ENCODE peak calls at places on chromosomes 2 and 18, in five cellular contexts. I is neuronal stem cell; U is bronchial epithelial cell; T is naive thymus-derived CD4-positive, alpha-beta T cell; Z is tibial artery. M is an unnamed sample. For H3K36me3, the result is how much of the 10 kb centered on the place peaks cover.

GRCh38 chr2:231677632-231678104 is 30.7 kb upstream of the PTMA start:
- DNase-seq in I (peak), U (peak), T (peak), Z (peak), M (peak)

GRCh38 chr2:124283090-124283489 is 258.0 kb downstream of the CNTNAP5 start:
- DNase-seq in I (no peak), U (peak), T (no peak), Z (no peak), M (peak)

GRCh38 chr2:67952066-67952465 is 110.7 kb downstream of the C1D start:
- DNase-seq in I (no peak), U (peak), T (no peak), Z (no peak), M (no peak)

GRCh38 chr18:61855992-61856378 is 36.8 kb downstream of the RNF152 start:
- DNase-seq in I (no peak), U (no peak), T (no peak), Z (no peak), M (no peak)

GRCh38 chr2:239006886-239007285 is 159.0 kb downstream of the TWIST2 start:
- DNase-seq in I (no peak), U (peak), T (no peak), Z (no peak), M (no peak)

GRCh38 chr2:222561817-222562424 is 94.0 kb downstream of the FARSB start:
- DNase-seq in I (peak), U (peak), T (no peak), Z (no peak), M (peak)

GRCh38 chr2:69830045-69830905 is 815 bp downstream of the GMCL1 start:
- DNase-seq in I (no peak), U (peak), T (peak), Z (peak), M (peak)

GRCh38 chr18:56162871-56163270 is 475.5 kb downstream of the TXNL1 start:
- DNase-seq in I (no peak), U (no peak), T (no peak), Z (no peak), M (no peak)

GRCh38 chr2:27138111-27138510 is 1.1 kb downstream of the PRR30 start:
- DNase-seq in I (no peak), U (no peak), T (no peak), Z (no peak), M (no peak)

GRCh38 chr2:102149243-102149642 is 6.7 kb downstream of the IL1R1 start:
- DNase-seq in I (no peak), U (no peak), T (no peak), Z (no peak), M (no peak)

GRCh38 chr2:107633580-107634147 is 193.0 kb upstream of the RGPD4 start:
- DNase-seq in I (no peak), U (peak), T (no peak), Z (no peak), M (no peak)

GRCh38 chr2:60316381-60317028 is 236.9 kb downstream of the BCL11A start:
- DNase-seq in I (peak), U (no peak), T (no peak), Z (no peak), M (no peak)

GRCh38 chr2:69013123-69013836 is at the start of gene ANTXR1:
- DNase-seq in I (peak), U (peak), T (no peak), Z (peak), M (peak)

GRCh38 chr2:84290537-84290936 is 168.5 kb downstream of the SUCLG1 start:
- DNase-seq in I (no peak), U (no peak), T (no peak), Z (no peak), M (no peak)

GRCh38 chr2:72998724-72999123 is 72.8 kb downstream of the SFXN5 start:
- DNase-seq in I (no peak), U (no peak), T (no peak), Z (peak), M (no peak)

GRCh38 chr18:13280066-13280795 is 61.7 kb downstream of the LDLRAD4 start:
- DNase-seq in I (peak), U (no peak), T (no peak), Z (no peak), M (no peak)

GRCh38 chr2:25324905-25325592 is 16.7 kb downstream of the DNMT3A start:
- DNase-seq in I (no peak), U (no peak), T (no peak), Z (peak), M (no peak)

GRCh38 chr2:104473568-104473967 is 380.3 kb upstream of the POU3F3 start:
- DNase-seq in I (peak), U (no peak), T (no peak), Z (no peak), M (no peak)

GRCh38 chr2:32752952-32753351 is 125.1 kb downstream of the TTC27 start:
- DNase-seq in I (no peak), U (no peak), T (no peak), Z (no peak), M (no peak)

GRCh38 chr2:218252509-218253247 is 8.1 kb upstream of the GPBAR1 start:
- DNase-seq in I (no peak), U (no peak), T (no peak), Z (no peak), M (no peak)

GRCh38 chr18:36038102-36038663 is 29.2 kb downstream of the RPRD1A start:
- DNase-seq in I (no peak), U (no peak), T (no peak), Z (no peak), M (no peak)

DNA sequence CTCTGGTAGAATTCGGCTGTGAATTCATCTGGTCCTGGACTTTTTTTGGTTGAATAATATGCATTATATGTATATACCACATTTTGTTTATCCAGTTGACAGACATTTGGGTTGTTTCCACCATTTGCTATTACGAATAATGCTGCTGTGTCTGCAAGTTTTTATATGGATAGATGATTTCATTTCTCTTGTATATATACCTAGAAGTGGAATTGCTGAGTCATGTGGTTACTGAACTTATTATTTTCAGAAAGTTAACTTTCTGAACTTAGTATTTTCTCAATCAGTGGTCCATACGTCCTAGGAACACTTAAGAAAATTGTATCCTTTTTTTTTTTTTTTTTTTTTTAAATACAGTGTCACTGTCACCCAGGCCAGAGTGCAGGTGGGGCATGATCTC is 63.3 kb downstream of the RIF1 start:
- DNase-seq in I (no peak), U (no peak), T (no peak), Z (no peak), M (no peak)
- H3K36me3 ChIP-seq in I (under half), U (under half), T (under half), Z (half or more), M (half or more)

GRCh38 chr2:88564402-88564801 is 62.9 kb downstream of the EIF2AK3 start:
- DNase-seq in I (no peak), U (no peak), T (no peak), Z (no peak), M (no peak)

GRCh38 chr2:88563134-88563533 is 64.1 kb downstream of the EIF2AK3 start:
- DNase-seq in I (no peak), U (no peak), T (no peak), Z (no peak), M (no peak)

GRCh38 chr2:88557290-88557689 is 70.0 kb downstream of the EIF2AK3 start:
- DNase-seq in I (no peak), U (no peak), T (no peak), Z (no peak), M (no peak)

GRCh38 chr2:88561646-88562388 is 65.4 kb downstream of the EIF2AK3 start:
- DNase-seq in I (no peak), U (no peak), T (no peak), Z (no peak), M (no peak)

GRCh38 chr2:88560619-88561307 is 66.5 kb downstream of the EIF2AK3 start:
- DNase-seq in I (no peak), U (no peak), T (no peak), Z (no peak), M (no peak)
- H3K36me3 ChIP-seq in I (under half), U (under half), T (under half), Z (under half), M (under half)

GRCh38 chr2:233437439-233437955 is 83.2 kb downstream of the DGKD start:
- DNase-seq in I (no peak), U (no peak), T (no peak), Z (peak), M (no peak)

GRCh38 chr2:233436191-233436581 is 81.9 kb downstream of the DGKD start:
- DNase-seq in I (no peak), U (no peak), T (no peak), Z (peak), M (no peak)

GRCh38 chr2:233438573-233439147 is 84.4 kb downstream of the DGKD start:
- DNase-seq in I (no peak), U (no peak), T (no peak), Z (peak), M (no peak)

GRCh38 chr2:233435436-233436190 is 81.3 kb downstream of the DGKD start:
- DNase-seq in I (no peak), U (no peak), T (no peak), Z (peak), M (no peak)

DNA sequence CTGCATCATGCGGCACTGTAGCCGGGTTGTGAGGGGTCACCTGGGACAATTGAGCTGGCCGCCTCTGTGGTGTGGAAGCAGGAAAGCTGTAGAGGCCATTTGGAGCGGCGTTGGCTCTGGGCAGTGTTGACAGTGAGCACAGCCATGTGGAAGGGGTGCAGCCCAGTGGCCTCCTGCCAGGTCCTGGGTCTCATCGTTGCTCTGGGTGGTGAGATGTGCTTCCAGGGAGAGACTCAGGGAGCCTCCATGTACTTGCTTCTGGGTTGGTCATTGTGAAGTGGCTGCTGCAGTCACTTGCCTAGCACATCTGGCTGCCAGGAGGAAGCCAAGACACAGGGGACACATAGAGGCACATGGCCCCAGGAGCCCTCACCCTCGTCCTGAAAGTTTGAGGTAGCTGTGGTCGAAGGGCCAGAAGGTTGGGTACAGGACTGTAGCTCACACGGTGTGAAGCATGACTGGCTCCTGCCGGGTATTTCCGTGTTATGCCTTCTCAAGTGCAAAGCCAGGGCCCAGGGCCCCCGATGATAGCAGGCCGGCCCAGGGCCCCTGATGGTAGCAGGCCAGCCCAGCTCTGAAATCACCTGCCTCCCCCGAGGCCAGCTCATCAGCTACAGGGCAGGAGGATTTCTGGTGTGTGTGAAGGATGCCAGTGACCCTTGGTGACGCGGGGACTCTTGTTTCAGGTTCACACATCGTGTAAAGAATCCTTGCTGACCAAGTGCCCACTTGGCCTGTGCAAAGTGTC is 82.6 kb downstream of the DGKD start:
- DNase-seq in I (no peak), U (no peak), T (no peak), Z (peak), M (no peak)
- H3K36me3 ChIP-seq in I (under half), U (under half), T (under half), Z (half or more), M (under half)

DNA sequence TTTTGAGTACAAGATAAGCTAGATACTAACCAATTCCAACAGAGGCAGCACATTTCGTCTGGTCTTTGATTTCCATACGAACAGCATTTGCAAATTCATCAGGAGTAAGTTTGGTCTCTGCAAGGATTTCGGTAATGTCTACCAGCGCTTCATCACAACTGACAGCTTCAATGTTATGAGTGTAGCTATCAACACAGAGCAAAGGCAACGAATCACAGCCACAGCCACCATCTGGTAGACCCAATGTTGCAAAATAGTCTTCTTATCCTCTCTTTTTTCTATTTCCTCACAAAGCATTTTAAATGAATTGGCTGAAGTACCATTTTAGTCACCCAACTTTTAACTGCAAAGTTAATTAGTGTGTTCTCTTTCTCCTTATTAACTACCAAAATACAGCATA is 68.3 kb downstream of the REV1 start:
- DNase-seq in I (no peak), U (no peak), T (no peak), Z (no peak), M (no peak)
- H3K36me3 ChIP-seq in I (under half), U (under half), T (under half), Z (half or more), M (half or more)

DNA sequence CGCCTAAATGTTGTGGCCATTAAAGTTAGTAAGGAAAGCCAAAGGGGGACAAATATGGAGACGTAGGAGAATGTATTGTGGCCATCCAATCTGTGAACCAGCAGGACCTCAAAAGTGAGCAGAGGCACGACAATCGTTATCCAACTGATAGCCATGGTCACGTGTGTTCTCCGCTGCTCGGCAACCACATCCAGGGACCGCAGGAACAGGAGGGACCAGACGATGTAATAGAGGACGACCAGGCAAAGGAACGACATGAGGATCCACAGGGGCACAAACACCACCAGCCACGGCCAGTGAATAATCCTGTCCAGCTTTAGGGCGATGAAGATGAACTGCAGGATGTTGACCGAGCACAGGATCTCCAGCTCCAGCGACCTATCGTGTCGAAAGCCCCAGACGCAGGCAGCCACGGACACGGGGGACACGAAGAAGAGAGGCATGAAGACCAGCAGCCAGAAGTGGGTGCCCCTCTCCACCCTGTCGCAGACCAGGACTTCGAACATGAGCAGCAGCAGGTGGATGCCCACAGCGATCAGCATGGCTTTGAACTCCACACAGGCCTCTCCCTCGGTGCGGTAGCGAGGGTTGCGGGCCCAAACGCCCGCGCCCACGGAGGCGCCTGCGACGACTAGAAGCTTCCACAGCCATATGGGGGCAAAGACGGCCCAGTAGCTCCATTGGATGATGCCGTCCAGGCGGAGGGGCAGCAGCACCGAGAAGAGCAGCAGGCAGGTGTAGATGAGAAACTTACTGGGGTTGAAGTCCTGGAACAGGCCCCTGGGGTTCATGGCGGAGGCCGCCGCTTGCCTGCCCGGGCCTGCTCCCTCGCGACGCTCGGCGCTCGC is 790 bp downstream of the TMEM185B start:
- DNase-seq in I (no peak), U (no peak), T (peak), Z (no peak), M (no peak)
- H3K36me3 ChIP-seq in I (under half), U (under half), T (under half), Z (under half), M (under half)

M was measured in HAP-1.